ENCODE peak calls at places on chromosomes 12 and 14, in seven cellular contexts. E, O, W, G, U, L and Q are unnamed samples.
A peak's percentile ranks its signal among the peaks of the same experiment; 100 is the strongest.

GRCh38 chr12:123085730-123086487 is 65.0 kb downstream of the PITPNM2 start:
- DNase-seq in E (no peak), O (peak; percentile 36), W (no peak), G (no peak), U (no peak), L (no peak), Q (no peak)

GRCh38 chr14:65479386-65479785 is 66.9 kb downstream of the FUT8 start:
- DNase-seq in E (no peak), O (no peak), W (no peak), G (no peak), U (no peak), L (no peak), Q (no peak)

GRCh38 chr14:64510825-64511679 is 6.5 kb downstream of the ZBTB1 start:
- DNase-seq in E (peak; percentile 80), O (peak; percentile 68), W (peak; percentile 77), G (peak; percentile 63), U (peak; percentile 48), L (peak; percentile 72), Q (peak; percentile 80)

GRCh38 chr14:36848213-36848612 is 186.6 kb downstream of the PAX9 start:
- DNase-seq in E (no peak), O (no peak), W (no peak), G (no peak), U (no peak), L (no peak), Q (no peak)

GRCh38 chr14:50964683-50965390 is 20.6 kb upstream of the PYGL start:
- DNase-seq in E (no peak), O (peak; percentile 96), W (no peak), G (no peak), U (peak; percentile 33), L (no peak), Q (no peak)

GRCh38 chr14:32038876-32039275 is 38.2 kb upstream of the ARHGAP5 start:
- DNase-seq in E (no peak), O (no peak), W (no peak), G (no peak), U (no peak), L (no peak), Q (no peak)

GRCh38 chr14:77872971-77873370 is 73.1 kb downstream of the ADCK1 start:
- DNase-seq in E (no peak), O (no peak), W (no peak), G (no peak), U (no peak), L (no peak), Q (no peak)

GRCh38 chr12:117408161-117408791 is 46.9 kb upstream of the NOS1 start:
- DNase-seq in E (peak; percentile 13), O (peak; percentile 45), W (peak; percentile 60), G (no peak), U (no peak), L (no peak), Q (no peak)

GRCh38 chr12:70227911-70228310 is 15.3 kb upstream of the CNOT2 start:
- DNase-seq in E (no peak), O (no peak), W (no peak), G (no peak), U (no peak), L (no peak), Q (no peak)

GRCh38 chr14:85444685-85445084 is 85.3 kb upstream of the FLRT2 start:
- DNase-seq in E (no peak), O (peak; percentile 70), W (no peak), G (peak; percentile 33), U (no peak), L (no peak), Q (no peak)

GRCh38 chr14:31205681-31206535 is 1.7 kb downstream of the HECTD1 start:
- DNase-seq in E (peak; percentile 35), O (peak; percentile 72), W (peak; percentile 20), G (no peak), U (no peak), L (peak; percentile 16), Q (peak; percentile 24)

GRCh38 chr12:58668831-58669230 is 251.5 kb downstream of the LRIG3 start:
- DNase-seq in E (no peak), O (peak; percentile 82), W (no peak), G (no peak), U (no peak), L (no peak), Q (no peak)

GRCh38 chr12:95412826-95413311 is 61.1 kb upstream of the METAP2 start:
- DNase-seq in E (no peak), O (peak; percentile 96), W (no peak), G (peak; percentile 69), U (no peak), L (no peak), Q (no peak)

GRCh38 chr12:57490126-57490525 is 2.3 kb downstream of the MARS1 start:
- DNase-seq in E (no peak), O (no peak), W (no peak), G (no peak), U (no peak), L (no peak), Q (no peak)

GRCh38 chr12:130775953-130776856 is 60.1 kb upstream of the RIMBP2 start:
- DNase-seq in E (peak; percentile 87), O (peak; percentile 90), W (peak; percentile 90), G (no peak), U (peak; percentile 49), L (peak; percentile 24), Q (no peak)

GRCh38 chr14:21520718-21521117 is 5.4 kb downstream of the SALL2 start:
- DNase-seq in E (no peak), O (no peak), W (no peak), G (no peak), U (no peak), L (no peak), Q (no peak)

GRCh38 chr12:66152732-66153131 is 17.1 kb downstream of the TMBIM4 start:
- DNase-seq in E (no peak), O (no peak), W (no peak), G (no peak), U (no peak), L (no peak), Q (no peak)

GRCh38 chr12:90897981-90898380 is 57.0 kb downstream of the CCER1 start:
- DNase-seq in E (no peak), O (no peak), W (no peak), G (no peak), U (no peak), L (no peak), Q (no peak)

GRCh38 chr12:94561943-94562411 is 88.4 kb downstream of the TMCC3 start:
- DNase-seq in E (no peak), O (peak; percentile 24), W (no peak), G (no peak), U (no peak), L (no peak), Q (peak; percentile 93)

GRCh38 chr12:132451836-132452195 is 38.1 kb upstream of the FBRSL1 start:
- DNase-seq in E (no peak), O (no peak), W (no peak), G (no peak), U (no peak), L (no peak), Q (no peak)

GRCh38 chr12:132454154-132454948 is 35.6 kb upstream of the FBRSL1 start:
- DNase-seq in E (no peak), O (no peak), W (no peak), G (no peak), U (no peak), L (no peak), Q (no peak)

GRCh38 chr12:132453361-132454133 is 36.4 kb upstream of the FBRSL1 start:
- DNase-seq in E (peak; percentile 47), O (no peak), W (peak; percentile 43), G (no peak), U (no peak), L (no peak), Q (no peak)

GRCh38 chr12:132451172-132451835 is 38.6 kb upstream of the FBRSL1 start:
- DNase-seq in E (no peak), O (no peak), W (no peak), G (no peak), U (no peak), L (no peak), Q (peak; percentile 51)

DNA sequence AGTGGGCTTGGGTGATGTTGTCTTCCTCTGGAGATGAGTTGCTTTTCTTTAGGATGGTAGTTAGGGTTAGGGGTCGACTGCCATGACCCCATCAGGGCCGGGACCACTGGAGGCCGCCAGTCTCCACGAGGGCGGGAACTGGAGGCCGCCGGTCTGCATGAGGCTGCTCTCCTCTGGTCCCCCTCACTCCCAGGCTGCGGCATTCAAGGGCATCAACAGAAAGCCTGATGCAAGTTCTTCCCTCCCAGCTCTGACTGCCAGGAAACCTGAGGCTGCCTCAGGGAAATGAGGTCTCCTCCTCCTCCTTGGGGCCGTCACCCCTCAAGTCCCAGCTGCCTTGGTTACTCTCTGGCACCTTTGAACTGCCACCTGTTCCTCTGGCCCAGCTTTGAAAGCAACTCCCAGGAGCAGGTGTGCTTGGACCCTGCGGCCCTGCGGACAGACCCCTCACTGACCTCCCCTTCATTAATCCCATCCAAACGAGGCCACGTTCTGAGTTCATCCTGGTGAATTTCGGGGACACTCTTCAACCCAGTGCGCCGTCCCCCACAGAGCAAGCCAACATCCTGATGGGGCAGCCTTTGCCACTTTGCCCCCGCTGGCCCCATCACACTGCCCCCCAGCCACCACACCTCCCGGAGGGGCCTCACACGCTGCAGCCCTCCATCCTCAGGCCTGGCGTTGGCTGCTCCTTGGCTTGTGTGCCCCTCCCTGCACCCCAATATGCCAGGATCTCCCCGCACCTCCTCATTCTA is 37.2 kb upstream of the FBRSL1 start:
- DNase-seq in E (no peak), O (no peak), W (no peak), G (no peak), U (no peak), L (no peak), Q (no peak)
- H3K4me3 ChIP-seq in E (no peak overlapping the region), O (no peak overlapping the region), W (no peak overlapping the region), G (no peak overlapping the region), U (no peak overlapping the region), L (no peak overlapping the region), Q (no peak overlapping the region)

GRCh38 chr14:93970589-93970966 is 5.8 kb downstream of the ASB2 start:
- DNase-seq in E (peak; percentile 32), O (no peak), W (no peak), G (no peak), U (no peak), L (peak; percentile 70), Q (peak; percentile 69)
- H3K4me3 ChIP-seq in E (no peak overlapping the region), O (no peak overlapping the region), W (no peak overlapping the region), G (no peak overlapping the region), U (no peak overlapping the region), L (peak overlapping the region; percentile 92), Q (peak overlapping the region; percentile 52)

GRCh38 chr12:75208851-75209781 is 523 bp downstream of the KCNC2 start:
- DNase-seq in E (peak; percentile 85), O (peak; percentile 51), W (peak; percentile 82), G (no peak), U (peak; percentile 12), L (no peak), Q (no peak)
- H3K4me3 ChIP-seq in E (peak overlapping the region; percentile 55), O (peak overlapping the region; percentile 20), W (no peak overlapping the region), G (no peak overlapping the region), U (no peak overlapping the region), L (no peak overlapping the region), Q (no peak overlapping the region)

GRCh38 chr14:101333335-101334280 is 227.7 kb upstream of the DIO3 start:
- DNase-seq in E (peak; percentile 31), O (no peak), W (no peak), G (no peak), U (no peak), L (no peak), Q (no peak)

GRCh38 chr14:101334656-101335055 is 226.6 kb upstream of the DIO3 start:
- DNase-seq in E (peak; percentile 87), O (no peak), W (no peak), G (no peak), U (no peak), L (no peak), Q (no peak)

GRCh38 chr14:101336203-101336602 is 225.1 kb upstream of the DIO3 start:
- DNase-seq in E (no peak), O (no peak), W (peak; percentile 18), G (no peak), U (no peak), L (no peak), Q (no peak)

GRCh38 chr14:101337053-101337452 is 224.2 kb upstream of the DIO3 start:
- DNase-seq in E (no peak), O (no peak), W (no peak), G (no peak), U (no peak), L (no peak), Q (no peak)

GRCh38 chr14:101335061-101335661 is 226.1 kb upstream of the DIO3 start:
- DNase-seq in E (peak; percentile 56), O (no peak), W (no peak), G (no peak), U (peak; percentile 48), L (no peak), Q (no peak)
- H3K4me3 ChIP-seq in E (no peak overlapping the region), O (no peak overlapping the region), W (no peak overlapping the region), G (no peak overlapping the region), U (no peak overlapping the region), L (no peak overlapping the region), Q (no peak overlapping the region)